ENCODE peak calls at places on chromosomes 6 and 20, in five cellular contexts. H is breast epithelium, J is right atrium auricular region, Z is colonic mucosa, R is ovary. A is an unnamed sample.

GRCh38 chr20:36666181-36666740 is 20.3 kb upstream of the SLA2 start:
- DNase-seq in R (no peak), H (no peak), J (no peak), Z (no peak), A (no peak)

GRCh38 chr6:75275067-75275466 is 9.5 kb downstream of the TMEM30A start:
- DNase-seq in Z (no peak), H (no peak), J (no peak), R (no peak), A (no peak)

GRCh38 chr6:104095661-104096416 is 763.9 kb downstream of the HACE1 start:
- DNase-seq in J (no peak), Z (no peak), H (no peak), R (no peak), A (no peak)

GRCh38 chr6:157585274-157586087 is 204.5 kb downstream of the ZDHHC14 start:
- DNase-seq in Z (peak; percentile 14), R (no peak), J (peak; percentile 46), H (no peak), A (no peak)

GRCh38 chr6:96542702-96543101 is 20.2 kb upstream of the FHL5 start:
- DNase-seq in R (no peak), H (no peak), J (no peak), Z (no peak), A (no peak)

GRCh38 chr6:38233161-38233791 is 406.5 kb downstream of the BTBD9 start:
- DNase-seq in H (no peak), Z (no peak), R (no peak), J (no peak), A (no peak)

GRCh38 chr6:158669145-158670035 is 19.5 kb downstream of the SYTL3 start:
- DNase-seq in R (no peak), Z (no peak), J (peak; percentile 44), H (no peak), A (peak; percentile 10)

GRCh38 chr6:39254999-39255535 is 25.8 kb upstream of the KCNK5 start:
- DNase-seq in R (no peak), H (no peak), Z (no peak), J (no peak), A (no peak)

GRCh38 chr6:128069180-128069579 is 168.3 kb upstream of the THEMIS start:
- DNase-seq in R (no peak), Z (no peak), J (no peak), H (no peak), A (no peak)

GRCh38 chr20:43102394-43102793 is 87.3 kb downstream of the PTPRT start:
- DNase-seq in R (no peak), H (no peak), Z (no peak), J (no peak), A (no peak)

GRCh38 chr6:170124836-170125235 is 166.0 kb downstream of the DLL1 start:
- DNase-seq in R (no peak), J (peak; percentile 7), Z (peak; percentile 25), H (peak; percentile 53), A (peak; percentile 48)

GRCh38 chr6:311679-312220 is 19.5 kb downstream of the DUSP22 start:
- DNase-seq in Z (no peak), H (no peak), R (no peak), J (no peak), A (no peak)

GRCh38 chr20:32072168-32072721 is 20.2 kb downstream of the HCK start:
- DNase-seq in J (no peak), Z (no peak), H (no peak), R (no peak), A (no peak)

GRCh38 chr6:35386989-35387388 is 44.6 kb downstream of the PPARD start:
- DNase-seq in Z (no peak), J (no peak), H (no peak), R (no peak), A (no peak)

GRCh38 chr6:113574147-113574546 is 283.0 kb upstream of the MARCKS start:
- DNase-seq in J (no peak), H (no peak), Z (no peak), R (no peak), A (no peak)

GRCh38 chr20:49682278-49682677 is 31.4 kb downstream of the B4GALT5 start:
- DNase-seq in R (no peak), J (no peak), H (no peak), Z (no peak), A (no peak)

GRCh38 chr20:49682798-49683197 is 30.9 kb downstream of the B4GALT5 start:
- DNase-seq in J (no peak), R (no peak), Z (no peak), H (no peak), A (no peak)

GRCh38 chr20:49685809-49686208 is 27.9 kb downstream of the B4GALT5 start:
- DNase-seq in Z (no peak), H (no peak), R (no peak), J (no peak), A (no peak)

GRCh38 chr20:49685161-49685601 is 28.5 kb downstream of the B4GALT5 start:
- DNase-seq in Z (no peak), J (no peak), H (no peak), R (peak; percentile 41), A (no peak)

GRCh38 chr20:49684335-49684997 is 29.2 kb downstream of the B4GALT5 start:
- DNase-seq in H (no peak), Z (no peak), R (no peak), J (no peak), A (no peak)
- H3K27ac ChIP-seq in H (no peak overlapping the region), Z (no peak overlapping the region), R (no peak overlapping the region), J (no peak overlapping the region), A (no peak overlapping the region)

GRCh38 chr20:63554361-63555278 is 661 bp downstream of the FNDC11 start:
- DNase-seq in H (no peak), J (no peak), Z (no peak), R (no peak), A (no peak)

GRCh38 chr20:63553251-63553932 is 567 bp upstream of the FNDC11 start:
- DNase-seq in J (peak; percentile 80), H (peak; percentile 89), R (peak; percentile 79), Z (peak; percentile 85), A (no peak)

GRCh38 chr20:63551068-63551467 is 2.9 kb upstream of the FNDC11 start:
- DNase-seq in J (no peak), R (no peak), H (no peak), Z (no peak), A (no peak)

GRCh38 chr20:63553933-63554290 is at the start of gene FNDC11:
- DNase-seq in H (no peak), J (no peak), Z (no peak), R (no peak), A (no peak)

GRCh38 chr20:63552481-63553249 is 1.3 kb upstream of the FNDC11 start:
- DNase-seq in J (no peak), R (no peak), H (no peak), Z (no peak), A (no peak)
- H3K27ac ChIP-seq in J (no peak overlapping the region), R (no peak overlapping the region), H (no peak overlapping the region), Z (no peak overlapping the region), A (no peak overlapping the region)

GRCh38 chr6:56789342-56789741 is 146.7 kb upstream of the DST start:
- DNase-seq in H (no peak), J (no peak), R (no peak), Z (no peak), A (no peak)

GRCh38 chr6:56789879-56790278 is 147.2 kb upstream of the DST start:
- DNase-seq in Z (no peak), H (no peak), R (no peak), J (no peak), A (no peak)

GRCh38 chr6:56787209-56787608 is 144.5 kb upstream of the DST start:
- DNase-seq in J (no peak), H (no peak), R (no peak), Z (no peak), A (no peak)

GRCh38 chr6:56790424-56790823 is 147.7 kb upstream of the DST start:
- DNase-seq in R (no peak), J (no peak), Z (no peak), H (no peak), A (no peak)

GRCh38 chr6:56786256-56786655 is 143.6 kb upstream of the DST start:
- DNase-seq in J (no peak), Z (no peak), R (no peak), H (no peak), A (no peak)
- H3K27ac ChIP-seq in J (no peak overlapping the region), Z (no peak overlapping the region), R (no peak overlapping the region), H (no peak overlapping the region), A (no peak overlapping the region)

GRCh38 chr6:111228094-111228493 is 140.8 kb downstream of the SLC16A10 start:
- DNase-seq in H (no peak), Z (no peak), R (no peak), J (no peak), A (no peak)

GRCh38 chr6:111230351-111231077 is 143.2 kb downstream of the SLC16A10 start:
- DNase-seq in H (no peak), J (no peak), Z (no peak), R (no peak), A (no peak)

GRCh38 chr6:111231078-111231435 is 143.8 kb downstream of the SLC16A10 start:
- DNase-seq in H (no peak), R (no peak), J (no peak), Z (no peak), A (no peak)
- H3K27ac ChIP-seq in H (no peak overlapping the region), R (no peak overlapping the region), J (peak overlapping the region; percentile 16), Z (no peak overlapping the region), A (no peak overlapping the region)

GRCh38 chr6:26296556-26296856 is 68.5 kb upstream of the BTN3A2 start:
- DNase-seq in Z (no peak), H (no peak), J (no peak), R (no peak), A (no peak)

GRCh38 chr6:26296857-26297648 is 67.9 kb upstream of the BTN3A2 start:
- DNase-seq in Z (no peak), H (no peak), J (no peak), R (no peak), A (no peak)

GRCh38 chr6:26294276-26294675 is 70.7 kb upstream of the BTN3A2 start:
- DNase-seq in Z (no peak), H (no peak), J (no peak), R (no peak), A (no peak)

GRCh38 chr6:26292709-26293108 is 72.3 kb upstream of the BTN3A2 start:
- DNase-seq in J (no peak), H (no peak), Z (no peak), R (no peak), A (no peak)

DNA sequence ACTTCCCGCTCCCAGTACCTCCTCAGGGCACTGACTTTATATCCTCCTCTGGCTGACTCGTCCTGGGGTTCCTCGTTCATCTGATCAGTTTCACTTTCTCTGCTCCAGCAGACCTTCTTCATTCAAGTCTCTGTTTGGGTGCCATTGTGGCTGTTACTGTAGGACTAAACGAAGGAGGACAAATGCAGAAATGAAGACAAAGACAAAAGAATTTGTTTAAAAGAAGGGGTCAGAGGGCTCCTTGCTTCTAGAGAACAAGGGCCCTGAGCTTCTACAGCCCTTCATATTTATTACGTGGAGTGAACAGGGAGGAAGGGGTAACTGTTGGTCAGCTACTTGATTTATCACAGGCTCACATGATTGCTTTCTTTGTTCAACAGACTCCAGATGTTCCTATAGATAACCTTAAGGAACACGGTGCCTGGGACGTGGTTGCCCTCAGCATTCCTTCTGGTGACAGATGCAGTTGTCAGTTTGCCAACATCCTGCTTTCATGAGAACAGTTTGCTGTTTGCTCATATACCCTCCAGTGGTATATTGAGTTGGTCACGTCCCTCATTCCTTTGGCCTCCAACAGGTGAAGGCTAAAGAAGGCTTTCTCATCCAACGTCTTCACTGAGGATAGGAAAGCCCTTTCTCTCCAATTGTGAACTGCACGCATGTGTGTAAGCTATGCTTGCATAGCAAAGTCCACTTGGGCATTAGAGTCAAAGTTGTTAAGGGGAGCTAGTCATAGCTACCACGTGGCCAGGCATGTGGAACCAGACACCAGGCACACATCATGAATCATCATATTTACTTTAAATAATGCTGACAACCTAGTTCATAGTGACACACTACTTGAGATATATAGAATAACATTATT is 69.1 kb upstream of the BTN3A2 start:
- DNase-seq in H (no peak), Z (peak; percentile 29), J (no peak), R (no peak), A (no peak)
- H3K27ac ChIP-seq in H (peak overlapping the region; percentile 40), Z (peak overlapping the region; percentile 55), J (no peak overlapping the region), R (no peak overlapping the region), A (no peak overlapping the region)